ENCODE peak calls at places on chromosomes 16 and 17, in six cellular contexts. B, R, V, K, T and H are unnamed samples.

GRCh38 chr16:64089697-64090096 is 1032.2 kb downstream of the CDH11 start:
- DNase-seq in B (no peak), R (no peak), V (peak; percentile 26), K (no peak), T (no peak), H (peak; percentile 27)

GRCh38 chr17:19978206-19978802 is 676 bp upstream of the AKAP10 start:
- DNase-seq in B (no peak), R (no peak), V (no peak), K (no peak), T (no peak), H (no peak)

GRCh38 chr17:45834471-45835396 is 9.9 kb upstream of the SPPL2C start:
- DNase-seq in B (no peak), R (no peak), V (no peak), K (no peak), T (no peak), H (no peak)

GRCh38 chr16:31179747-31180458 is at the start of gene FUS:
- DNase-seq in B (peak; percentile 94), R (peak; percentile 96), V (peak; percentile 93), K (peak; percentile 74), T (peak; percentile 90), H (peak; percentile 89)

GRCh38 chr16:53952215-53953208 is 248.6 kb downstream of the FTO start:
- DNase-seq in B (no peak), R (no peak), V (no peak), K (peak; percentile 33), T (no peak), H (peak; percentile 56)

GRCh38 chr17:60077672-60078519 is 825 bp downstream of the HEATR6 start:
- DNase-seq in B (no peak), R (no peak), V (peak; percentile 61), K (no peak), T (no peak), H (peak; percentile 43)

GRCh38 chr16:52497067-52497816 is 49.7 kb downstream of the TOX3 start:
- DNase-seq in B (no peak), R (no peak), V (peak; percentile 0), K (no peak), T (no peak), H (peak; percentile 35)

GRCh38 chr16:86578499-86579267 is at the start of gene FOXL1:
- DNase-seq in B (no peak), R (no peak), V (peak; percentile 90), K (no peak), T (peak; percentile 57), H (peak; percentile 77)

GRCh38 chr17:78252701-78253635 is 21.5 kb downstream of the TMEM235 start:
- DNase-seq in B (no peak), R (peak; percentile 60), V (no peak), K (no peak), T (no peak), H (no peak)

GRCh38 chr17:78172284-78173024 is 4.1 kb downstream of the SYNGR2 start:
- DNase-seq in B (peak; percentile 89), R (no peak), V (no peak), K (no peak), T (peak; percentile 56), H (peak; percentile 20)

GRCh38 chr16:85554791-85555548 is 58.2 kb upstream of the GSE1 start:
- DNase-seq in B (peak; percentile 78), R (peak; percentile 91), V (peak; percentile 89), K (no peak), T (peak; percentile 64), H (peak; percentile 59)

GRCh38 chr16:62157544-62157943 is 121.3 kb upstream of the CDH8 start:
- DNase-seq in B (no peak), R (no peak), V (no peak), K (no peak), T (no peak), H (no peak)

GRCh38 chr16:70708381-70709253 is 22.8 kb upstream of the MTSS2 start:
- DNase-seq in B (no peak), R (no peak), V (no peak), K (no peak), T (no peak), H (no peak)

GRCh38 chr16:59591480-59591879 is 857.4 kb upstream of the GOT2 start:
- DNase-seq in B (no peak), R (no peak), V (peak; percentile 73), K (peak; percentile 42), T (no peak), H (peak; percentile 6)

GRCh38 chr17:79840204-79840988 is 1.2 kb upstream of the CBX4 start:
- DNase-seq in B (peak; percentile 69), R (peak; percentile 92), V (peak; percentile 71), K (no peak), T (peak; percentile 80), H (peak; percentile 28)

GRCh38 chr17:6561446-6561845 is 5.1 kb upstream of the PITPNM3 start:
- DNase-seq in B (no peak), R (no peak), V (no peak), K (no peak), T (no peak), H (no peak)

GRCh38 chr17:61621317-61621716 is 30.3 kb upstream of the NACA2 start:
- DNase-seq in B (no peak), R (no peak), V (no peak), K (no peak), T (no peak), H (no peak)

DNA sequence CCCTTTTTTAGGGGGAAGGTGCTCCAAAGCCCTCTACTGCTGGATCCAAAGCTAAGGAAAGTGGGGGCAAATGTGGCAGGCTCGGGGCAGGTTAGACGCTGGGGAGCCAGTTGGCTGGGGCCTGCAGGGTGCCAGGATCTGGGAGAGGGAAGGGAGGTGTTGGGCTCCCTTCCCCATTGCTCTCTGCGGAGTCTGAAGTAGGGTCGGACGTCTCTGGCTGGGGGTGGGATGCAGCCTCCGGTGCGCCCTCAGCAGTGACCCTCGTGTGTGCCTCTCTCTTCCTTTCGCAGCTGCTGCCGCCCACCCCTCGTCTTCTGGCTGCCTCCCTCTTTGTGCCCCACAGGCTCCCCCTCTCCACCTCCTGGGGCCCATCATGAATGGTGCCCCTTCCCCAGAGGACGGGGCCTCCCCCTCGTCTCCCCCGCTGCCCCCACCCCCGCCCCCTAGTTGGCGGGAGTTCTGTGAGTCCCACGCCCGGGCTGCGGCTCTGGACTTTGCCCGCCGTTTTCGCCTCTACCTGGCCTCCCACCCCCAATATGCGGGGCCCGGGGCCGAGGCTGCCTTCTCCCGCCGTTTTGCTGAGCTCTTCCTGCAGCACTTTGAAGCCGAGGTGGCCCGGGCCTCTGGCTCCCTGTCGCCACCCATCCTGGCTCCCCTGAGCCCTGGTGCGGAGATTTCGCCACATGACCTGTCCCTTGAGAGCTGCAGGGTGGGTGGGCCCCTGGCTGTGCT is 2.2 kb downstream of the SH2B1 start:
- DNase-seq in B (no peak), R (no peak), V (no peak), K (no peak), T (no peak), H (no peak)
- H3K4me3 ChIP-seq in B (no peak overlapping the region), R (no peak overlapping the region), V (no peak overlapping the region), K (no peak overlapping the region), T (no peak overlapping the region), H (no peak overlapping the region)

GRCh38 chr16:23742761-23743160 is 12.1 kb upstream of the CHP2 start:
- DNase-seq in B (no peak), R (no peak), V (no peak), K (no peak), T (no peak), H (no peak)
- TF ChIP-seq CTCF in B (no peak), R (no peak), V (no peak), K (no peak), T (no peak), H (no peak)

GRCh38 chr17:33750943-33751701 is 458.0 kb upstream of the ASIC2 start:
- DNase-seq in B (peak; percentile 45), R (peak; percentile 75), V (peak; percentile 79), K (peak; percentile 29), T (peak; percentile 49), H (peak; percentile 57)
- H3K4me3 ChIP-seq in B (no peak overlapping the region), R (no peak overlapping the region), V (peak overlapping the region; percentile 28), K (no peak overlapping the region), T (peak overlapping the region; percentile 24), H (no peak overlapping the region)

GRCh38 chr16:87931504-87931903 is 4.8 kb downstream of the CA5A start:
- DNase-seq in B (no peak), R (no peak), V (peak; percentile 35), K (peak; percentile 64), T (no peak), H (peak; percentile 73)

GRCh38 chr16:87939562-87940423 is 3.5 kb upstream of the CA5A start:
- DNase-seq in B (no peak), R (no peak), V (no peak), K (no peak), T (no peak), H (no peak)

GRCh38 chr16:87933140-87933495 is 3.2 kb downstream of the CA5A start:
- DNase-seq in B (no peak), R (no peak), V (no peak), K (no peak), T (no peak), H (no peak)

GRCh38 chr16:87938412-87938949 is 2.2 kb upstream of the CA5A start:
- DNase-seq in B (no peak), R (no peak), V (no peak), K (no peak), T (no peak), H (no peak)

DNA sequence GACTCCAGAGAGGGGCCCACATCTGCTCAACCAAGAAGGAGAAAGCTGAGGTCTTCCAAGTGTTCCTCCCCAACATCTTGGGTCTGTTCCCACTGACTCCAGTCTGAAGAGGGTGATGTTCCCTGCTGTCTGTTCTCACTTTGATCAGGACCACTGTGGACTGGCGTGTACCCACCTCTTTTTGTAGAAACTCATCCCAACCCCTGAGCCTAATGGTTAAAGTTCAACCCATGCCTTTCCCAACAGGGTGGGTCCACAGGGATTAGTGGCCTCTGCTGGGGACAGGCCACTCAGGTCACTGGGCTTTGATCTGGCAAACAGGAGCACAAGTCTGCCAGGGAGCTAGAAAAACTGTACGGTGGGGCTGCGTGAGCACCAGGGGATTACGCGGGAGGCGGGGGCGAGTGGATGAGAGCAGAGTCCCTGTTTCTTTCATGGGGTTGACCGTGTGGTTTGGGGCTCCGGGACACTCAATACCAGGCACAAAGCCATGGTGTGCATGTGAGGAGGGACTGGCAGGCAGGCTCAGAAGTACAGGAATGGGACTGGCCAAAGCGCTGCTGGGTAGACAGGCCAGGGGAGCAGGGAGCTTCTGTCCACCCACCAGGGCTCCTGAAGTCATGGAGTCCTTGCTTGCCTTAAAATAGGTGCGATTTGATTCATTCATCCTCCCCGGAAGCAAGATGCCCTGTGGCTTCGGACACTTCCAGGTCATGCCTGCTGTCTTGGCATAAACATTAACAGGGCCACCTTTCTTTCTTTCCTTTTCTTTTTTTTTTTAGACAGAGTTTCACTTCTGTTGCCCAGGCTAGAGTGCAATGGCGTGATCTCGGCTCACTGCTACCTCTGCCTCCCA is at the start of gene CA5A:
- DNase-seq in B (no peak), R (no peak), V (no peak), K (no peak), T (no peak), H (no peak)
- TF ChIP-seq CTCF in B (no peak), R (no peak), V (no peak), K (no peak), T (no peak), H (no peak)